ENCODE peak calls at places on chromosomes 4 and X, in five cellular contexts. T is fibroblast of lung, C is MM.1S, Z is sigmoid colon, Q is spleen. F is an unnamed sample.

GRCh38 chrX:148552775-148553174 is 52.4 kb downstream of the AFF2 start:
- DNase-seq in T (no peak), C (no peak), Z (no peak), Q (no peak), F (no peak)

GRCh38 chrX:69144854-69145253 is 20.4 kb downstream of the PJA1 start:
- DNase-seq in T (no peak), C (no peak), Z (peak; percentile 9), Q (no peak), F (no peak)

GRCh38 chrX:71106427-71106826 is at the start of gene CXorf65:
- DNase-seq in T (no peak), C (no peak), Z (no peak), Q (peak; percentile 22), F (no peak)

GRCh38 chr4:42216569-42216968 is 64.1 kb upstream of the BEND4 start:
- DNase-seq in T (no peak), C (no peak), Z (no peak), Q (no peak), F (no peak)

GRCh38 chrX:123256378-123256777 is 72.3 kb downstream of the GRIA3 start:
- DNase-seq in T (no peak), C (no peak), Z (no peak), Q (no peak), F (no peak)

GRCh38 chr4:75584067-75584466 is 28.2 kb downstream of the ODAPH start:
- DNase-seq in T (peak; percentile 7), C (no peak), Z (no peak), Q (no peak), F (no peak)

GRCh38 chr4:6538586-6538985 is 36.4 kb upstream of the MAN2B2 start:
- DNase-seq in T (no peak), C (no peak), Z (no peak), Q (no peak), F (no peak)

GRCh38 chr4:30269850-30270249 is 450.3 kb upstream of the PCDH7 start:
- DNase-seq in T (no peak), C (no peak), Z (no peak), Q (no peak), F (no peak)

GRCh38 chrX:103063918-103064434 is at the start of gene BEX1:
- DNase-seq in T (peak; percentile 32), C (no peak), Z (peak; percentile 72), Q (peak; percentile 78), F (peak; percentile 1)

GRCh38 chr4:153247116-153247490 is 42.9 kb downstream of the TRIM2 start:
- DNase-seq in T (no peak), C (no peak), Z (no peak), Q (no peak), F (no peak)

GRCh38 chr4:153248641-153249198 is 44.5 kb downstream of the TRIM2 start:
- DNase-seq in T (no peak), C (no peak), Z (no peak), Q (peak; percentile 80), F (peak; percentile 18)

GRCh38 chr4:153255233-153255632 is 51.0 kb downstream of the TRIM2 start:
- DNase-seq in T (no peak), C (no peak), Z (no peak), Q (no peak), F (no peak)

GRCh38 chr4:153249199-153250154 is 45.2 kb downstream of the TRIM2 start:
- DNase-seq in T (peak; percentile 64), C (peak; percentile 89), Z (peak; percentile 80), Q (peak; percentile 94), F (peak; percentile 74)

DNA sequence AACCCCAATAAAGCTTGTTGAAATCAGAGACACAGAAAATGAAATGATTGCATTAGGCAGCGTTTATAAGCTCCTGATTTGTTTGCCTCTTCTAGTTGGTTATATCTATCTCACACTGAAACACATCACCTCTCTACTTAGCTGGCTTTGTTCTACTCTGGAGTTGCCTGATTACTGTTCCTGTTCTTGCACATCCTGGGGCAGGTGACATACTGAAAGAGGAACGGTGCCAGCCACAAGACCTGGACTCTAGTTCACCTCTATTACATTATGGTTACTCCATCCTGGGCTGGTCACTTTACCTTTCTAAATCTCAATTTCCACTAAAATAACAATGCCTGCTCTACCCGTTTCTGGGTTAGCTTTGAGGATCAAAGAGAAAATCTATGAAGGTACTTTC is 47.9 kb downstream of the TRIM2 start:
- DNase-seq in T (no peak), C (no peak), Z (no peak), Q (no peak), F (no peak)
- H3K27ac ChIP-seq in T (no peak overlapping the region), C (no peak overlapping the region), Z (no peak overlapping the region), Q (no peak overlapping the region), F (no peak overlapping the region)

GRCh38 chr4:15653430-15653829 is 1.7 kb downstream of the FBXL5 start:
- DNase-seq in T (no peak), C (peak; percentile 44), Z (no peak), Q (no peak), F (peak; percentile 59)

GRCh38 chr4:15651682-15652081 is 3.5 kb downstream of the FBXL5 start:
- DNase-seq in T (peak; percentile 36), C (no peak), Z (no peak), Q (no peak), F (no peak)

GRCh38 chr4:15653864-15654391 is 1.2 kb downstream of the FBXL5 start:
- DNase-seq in T (peak; percentile 77), C (peak; percentile 45), Z (no peak), Q (no peak), F (peak; percentile 44)

GRCh38 chr4:15649914-15650545 is 5.1 kb downstream of the FBXL5 start:
- DNase-seq in T (peak; percentile 67), C (peak; percentile 71), Z (no peak), Q (no peak), F (peak; percentile 69)

DNA sequence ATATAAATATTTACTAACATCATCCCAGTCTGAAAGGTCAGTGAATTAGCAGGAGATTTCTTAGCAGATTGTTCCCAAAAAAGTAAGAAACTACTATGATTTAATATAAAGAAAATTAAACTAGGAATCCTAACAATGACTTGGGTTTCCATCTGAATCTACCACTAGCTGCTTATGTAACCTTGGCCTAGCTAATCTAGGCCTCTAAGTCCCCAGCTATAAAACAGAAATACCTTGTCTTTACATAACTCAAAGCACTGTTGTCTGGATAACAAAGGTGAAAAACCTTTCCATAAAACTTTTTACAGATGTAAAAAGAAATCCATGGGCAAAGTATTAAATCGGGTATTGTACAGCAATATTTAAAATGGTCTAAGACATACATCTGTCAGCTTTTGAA is 3.0 kb downstream of the FBXL5 start:
- DNase-seq in T (no peak), C (no peak), Z (no peak), Q (no peak), F (peak; percentile 25)
- H3K9me3 ChIP-seq in T (no peaks in the 10 kb centered on the region), C (no peaks in the 10 kb centered on the region), Z (no peaks in the 10 kb centered on the region), Q (no peaks in the 10 kb centered on the region), F (no peaks in the 10 kb centered on the region)

GRCh38 chrX:121169099-121170035 is 122.0 kb downstream of the GLUD2 start:
- DNase-seq in T (no peak), C (no peak), Z (no peak), Q (no peak), F (no peak)

GRCh38 chrX:121172703-121173102 is 125.3 kb downstream of the GLUD2 start:
- DNase-seq in T (no peak), C (no peak), Z (no peak), Q (no peak), F (no peak)
- H3K27ac ChIP-seq in T (no peak overlapping the region), C (no peak overlapping the region), Z (no peak overlapping the region), Q (no peak overlapping the region), F (no peak overlapping the region)

GRCh38 chrX:145631461-145631951 is 186.1 kb upstream of the SLITRK2 start:
- DNase-seq in T (no peak), C (no peak), Z (no peak), Q (peak; percentile 53), F (no peak)
- H3K9me3 ChIP-seq in T (no peaks in the 10 kb centered on the region), C (no peaks in the 10 kb centered on the region), Z (no peaks in the 10 kb centered on the region), Q (no peaks in the 10 kb centered on the region), F (no peaks in the 10 kb centered on the region)

GRCh38 chr4:169612869-169613859 is 781 bp upstream of the NEK1 start:
- DNase-seq in T (peak; percentile 83), C (peak; percentile 75), Z (peak; percentile 87), Q (peak; percentile 79), F (peak; percentile 82)
- H3K27ac ChIP-seq in T (peak overlapping the region; percentile 100), C (peak overlapping the region; percentile 97), Z (peak overlapping the region; percentile 94), Q (peak overlapping the region; percentile 98), F (peak overlapping the region; percentile 98)

DNA sequence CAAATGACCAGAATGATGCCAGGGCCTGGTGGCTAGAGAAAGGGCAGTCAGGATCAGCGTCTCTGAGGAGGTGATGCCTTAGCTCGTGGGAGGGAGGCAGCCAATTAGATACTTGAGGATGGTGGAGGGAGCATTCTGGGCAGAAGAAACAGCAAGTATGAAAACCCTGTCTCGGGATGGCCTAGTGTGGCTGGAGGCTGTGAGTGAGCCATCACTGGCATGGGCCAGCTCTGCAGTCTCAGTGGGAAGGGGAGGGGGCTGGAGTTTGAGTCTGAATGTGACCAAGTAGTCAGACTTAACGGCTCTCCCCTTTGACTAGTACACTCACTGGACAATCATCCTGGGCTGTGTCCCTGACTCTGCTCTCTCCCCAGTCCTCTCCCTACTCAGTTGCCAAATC is 7.1 kb downstream of the CNGA2 start:
- DNase-seq in T (no peak), C (no peak), Z (no peak), Q (peak; percentile 33), F (no peak)
- H3K9me3 ChIP-seq in T (no peaks in the 10 kb centered on the region), C (no peaks in the 10 kb centered on the region), Z (no peaks in the 10 kb centered on the region), Q (no peaks in the 10 kb centered on the region), F (no peaks in the 10 kb centered on the region)

F was measured in small intestine.